ENCODE peak calls at places on chromosomes 11 and 22, in ten cellular contexts. G, R, E, U, N, Z, O, M, F and L are unnamed samples. For H3K4me1, the result is how much of the 10 kb centered on the place peaks cover.

GRCh38 chr11:70731670-70732492 is 333.6 kb downstream of the CTTN start:
- DNase-seq in G (no peak), R (no peak), E (no peak), U (no peak), N (no peak), Z (peak), O (no peak), M (no peak), F (no peak), L (no peak)

GRCh38 chr11:6927030-6927617 is 898 bp downstream of the ZNF215 start:
- DNase-seq in G (no peak), R (peak), E (no peak), U (peak), N (no peak), Z (no peak), O (peak), M (no peak), F (no peak), L (no peak)

GRCh38 chr22:48332438-48333322 is 1495.0 kb downstream of the BRD1 start:
- DNase-seq in G (no peak), R (no peak), E (no peak), U (no peak), N (no peak), Z (peak), O (no peak), M (no peak), F (no peak), L (no peak)

GRCh38 chr11:12995211-12995610 is 13.9 kb upstream of the RASSF10 start:
- DNase-seq in G (no peak), R (no peak), E (no peak), U (no peak), N (no peak), Z (no peak), O (no peak), M (peak), F (peak), L (no peak)

GRCh38 chr22:24982301-24983056 is 30.0 kb downstream of the KIAA1671 start:
- DNase-seq in G (no peak), R (no peak), E (no peak), U (no peak), N (no peak), Z (no peak), O (no peak), M (no peak), F (no peak), L (no peak)

GRCh38 chr22:48182896-48183805 is 1420.7 kb downstream of the TBC1D22A start:
- DNase-seq in G (no peak), R (no peak), E (no peak), U (no peak), N (no peak), Z (no peak), O (no peak), M (no peak), F (no peak), L (no peak)

GRCh38 chr11:126809514-126810289 is 190.9 kb downstream of the KIRREL3 start:
- DNase-seq in G (no peak), R (no peak), E (peak), U (no peak), N (no peak), Z (no peak), O (no peak), M (no peak), F (no peak), L (no peak)

GRCh38 chr11:102794382-102794781 is 3.6 kb downstream of the MMP1 start:
- DNase-seq in G (no peak), R (peak), E (peak), U (no peak), N (no peak), Z (no peak), O (peak), M (no peak), F (no peak), L (peak)

GRCh38 chr22:43128928-43129424 is 14.2 kb downstream of the MCAT start:
- DNase-seq in G (no peak), R (peak), E (no peak), U (peak), N (peak), Z (no peak), O (peak), M (no peak), F (no peak), L (peak)

GRCh38 chr11:115083129-115083823 is 404.9 kb downstream of the NXPE2 start:
- DNase-seq in G (no peak), R (no peak), E (no peak), U (no peak), N (no peak), Z (no peak), O (no peak), M (no peak), F (no peak), L (no peak)

GRCh38 chr11:125207866-125208425 is 43.4 kb downstream of the PKNOX2 start:
- DNase-seq in G (no peak), R (no peak), E (peak), U (no peak), N (no peak), Z (no peak), O (no peak), M (no peak), F (no peak), L (no peak)

GRCh38 chr11:45745065-45745811 is 59.7 kb upstream of the SLC35C1 start:
- DNase-seq in G (peak), R (no peak), E (no peak), U (peak), N (no peak), Z (peak), O (peak), M (peak), F (peak), L (no peak)

GRCh38 chr11:126317681-126318641 is 14.1 kb downstream of the DCPS start:
- DNase-seq in G (peak), R (peak), E (peak), U (peak), N (peak), Z (peak), O (no peak), M (peak), F (peak), L (peak)

GRCh38 chr11:18392434-18393321 is 1.7 kb upstream of the LDHA start:
- DNase-seq in G (no peak), R (peak), E (no peak), U (no peak), N (no peak), Z (no peak), O (peak), M (no peak), F (no peak), L (no peak)

GRCh38 chr11:36273110-36273509 is 16.1 kb downstream of the COMMD9 start:
- DNase-seq in G (no peak), R (no peak), E (no peak), U (no peak), N (no peak), Z (no peak), O (no peak), M (no peak), F (no peak), L (no peak)

GRCh38 chr22:16954060-16954403 is 54.0 kb downstream of the GAB4 start:
- DNase-seq in G (no peak), R (peak), E (no peak), U (no peak), N (no peak), Z (no peak), O (no peak), M (no peak), F (no peak), L (no peak)

GRCh38 chr22:39778055-39778454 is 115.5 kb downstream of the ENTHD1 start:
- DNase-seq in G (no peak), R (no peak), E (no peak), U (no peak), N (no peak), Z (no peak), O (no peak), M (no peak), F (no peak), L (no peak)

GRCh38 chr22:37243402-37244113 is 511 bp downstream of the RAC2 start:
- DNase-seq in G (no peak), R (no peak), E (no peak), U (no peak), N (no peak), Z (no peak), O (no peak), M (no peak), F (no peak), L (no peak)

GRCh38 chr22:46896166-46896565 is 133.7 kb downstream of the TBC1D22A start:
- DNase-seq in G (no peak), R (no peak), E (no peak), U (no peak), N (no peak), Z (no peak), O (no peak), M (no peak), F (no peak), L (no peak)

GRCh38 chr11:90204832-90205646 is 17.8 kb downstream of the CHORDC1 start:
- DNase-seq in G (no peak), R (peak), E (peak), U (peak), N (peak), Z (no peak), O (peak), M (no peak), F (no peak), L (peak)

GRCh38 chr11:67441731-67442401 is 1.4 kb downstream of the CORO1B start:
- DNase-seq in G (no peak), R (no peak), E (no peak), U (no peak), N (no peak), Z (no peak), O (no peak), M (no peak), F (no peak), L (no peak)

GRCh38 chr11:95682552-95682951 is 107.0 kb downstream of the FAM76B start:
- DNase-seq in G (no peak), R (no peak), E (peak), U (no peak), N (no peak), Z (no peak), O (no peak), M (no peak), F (peak), L (no peak)

GRCh38 chr11:126163074-126163700 is 48.3 kb downstream of the RPUSD4 start:
- DNase-seq in G (no peak), R (no peak), E (peak), U (no peak), N (no peak), Z (no peak), O (no peak), M (no peak), F (no peak), L (peak)

GRCh38 chr22:38477515-38477914 is 9.6 kb downstream of the KDELR3 start:
- DNase-seq in G (no peak), R (no peak), E (no peak), U (no peak), N (no peak), Z (no peak), O (no peak), M (no peak), F (no peak), L (no peak)

GRCh38 chr11:6397156-6397555 is 6.9 kb downstream of the SMPD1 start:
- DNase-seq in G (no peak), R (no peak), E (no peak), U (no peak), N (no peak), Z (no peak), O (no peak), M (no peak), F (no peak), L (no peak)

GRCh38 chr22:21896951-21897513 is 29.6 kb upstream of the MAPK1 start:
- DNase-seq in G (no peak), R (no peak), E (no peak), U (no peak), N (no peak), Z (peak), O (no peak), M (no peak), F (no peak), L (no peak)

GRCh38 chr11:9831122-9831521 is 167.2 kb downstream of the SWAP70 start:
- DNase-seq in G (no peak), R (no peak), E (no peak), U (no peak), N (no peak), Z (no peak), O (peak), M (no peak), F (no peak), L (no peak)

GRCh38 chr11:21564813-21565212 is 628.1 kb upstream of the ANO5 start:
- DNase-seq in G (no peak), R (no peak), E (no peak), U (no peak), N (no peak), Z (no peak), O (no peak), M (no peak), F (no peak), L (peak)

GRCh38 chr11:68003846-68004550 is at the start of gene UNC93B1:
- DNase-seq in G (peak), R (peak), E (peak), U (peak), N (peak), Z (peak), O (peak), M (peak), F (peak), L (peak)

GRCh38 chr11:47394322-47395224 is 13.8 kb upstream of the SLC39A13 start:
- DNase-seq in G (peak), R (peak), E (peak), U (peak), N (no peak), Z (peak), O (no peak), M (peak), F (peak), L (no peak)

GRCh38 chr11:17599460-17599925 is 52.4 kb downstream of the OTOG start:
- DNase-seq in G (no peak), R (no peak), E (no peak), U (no peak), N (no peak), Z (no peak), O (no peak), M (no peak), F (no peak), L (peak)

GRCh38 chr11:67484847-67485311 is 2.1 kb downstream of the AIP start:
- DNase-seq in G (no peak), R (no peak), E (no peak), U (no peak), N (no peak), Z (no peak), O (no peak), M (no peak), F (no peak), L (no peak)

GRCh38 chr11:60767388-60767811 is 10.7 kb downstream of the MS4A15 start:
- DNase-seq in G (no peak), R (no peak), E (no peak), U (no peak), N (no peak), Z (no peak), O (peak), M (no peak), F (no peak), L (no peak)

GRCh38 chr11:111428113-111428876 is 49.2 kb upstream of the POU2AF1 start:
- DNase-seq in G (no peak), R (no peak), E (no peak), U (no peak), N (no peak), Z (no peak), O (no peak), M (no peak), F (no peak), L (no peak)
- H3K4me3 ChIP-seq in G (no peak), R (no peak), E (no peak), U (no peak), N (no peak), Z (no peak), O (no peak), M (no peak), F (no peak), L (no peak)

DNA sequence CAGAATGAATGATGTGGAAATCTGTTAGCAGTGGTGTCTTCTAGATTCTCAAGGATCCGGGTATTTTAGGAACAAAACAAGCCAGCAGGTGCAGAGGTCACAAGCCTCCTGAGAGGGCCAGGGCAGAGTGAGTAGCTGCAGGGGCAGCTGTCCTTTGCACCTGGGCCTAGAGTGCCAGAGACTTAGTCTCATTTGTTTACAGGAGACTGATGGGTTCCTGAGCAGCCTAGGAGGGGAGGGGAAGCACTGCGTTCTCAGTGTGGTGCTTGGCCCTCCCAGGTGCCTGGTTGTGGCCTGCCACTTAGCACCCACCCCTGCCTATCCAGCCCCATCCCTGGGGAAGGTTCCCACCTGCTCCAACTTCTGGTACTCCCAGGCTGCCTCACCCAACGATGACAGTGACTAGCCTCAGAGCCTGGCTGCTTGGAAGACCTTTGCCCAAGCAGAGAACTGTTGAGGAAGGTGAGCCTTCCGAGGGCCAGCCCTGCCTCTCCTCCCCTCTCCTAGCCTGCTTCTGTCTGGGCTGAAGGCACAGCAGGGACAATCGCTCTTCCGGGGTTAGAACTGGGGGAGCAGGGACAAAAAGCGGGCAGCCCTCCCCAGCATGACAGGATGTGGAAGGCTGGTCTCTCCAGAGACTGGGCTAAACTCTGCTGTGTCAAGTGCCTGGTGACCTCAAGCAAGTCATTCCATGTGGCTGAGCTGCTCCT is 10.1 kb downstream of the KCNQ1OT1 start:
- DNase-seq in G (no peak), R (peak), E (no peak), U (no peak), N (peak), Z (peak), O (no peak), M (peak), F (no peak), L (no peak)
- H3K4me1 ChIP-seq in G (half or more), R (under half), E (under half), U (under half), N (half or more), Z (under half), O (half or more), M (under half), F (under half), L (half or more)

DNA sequence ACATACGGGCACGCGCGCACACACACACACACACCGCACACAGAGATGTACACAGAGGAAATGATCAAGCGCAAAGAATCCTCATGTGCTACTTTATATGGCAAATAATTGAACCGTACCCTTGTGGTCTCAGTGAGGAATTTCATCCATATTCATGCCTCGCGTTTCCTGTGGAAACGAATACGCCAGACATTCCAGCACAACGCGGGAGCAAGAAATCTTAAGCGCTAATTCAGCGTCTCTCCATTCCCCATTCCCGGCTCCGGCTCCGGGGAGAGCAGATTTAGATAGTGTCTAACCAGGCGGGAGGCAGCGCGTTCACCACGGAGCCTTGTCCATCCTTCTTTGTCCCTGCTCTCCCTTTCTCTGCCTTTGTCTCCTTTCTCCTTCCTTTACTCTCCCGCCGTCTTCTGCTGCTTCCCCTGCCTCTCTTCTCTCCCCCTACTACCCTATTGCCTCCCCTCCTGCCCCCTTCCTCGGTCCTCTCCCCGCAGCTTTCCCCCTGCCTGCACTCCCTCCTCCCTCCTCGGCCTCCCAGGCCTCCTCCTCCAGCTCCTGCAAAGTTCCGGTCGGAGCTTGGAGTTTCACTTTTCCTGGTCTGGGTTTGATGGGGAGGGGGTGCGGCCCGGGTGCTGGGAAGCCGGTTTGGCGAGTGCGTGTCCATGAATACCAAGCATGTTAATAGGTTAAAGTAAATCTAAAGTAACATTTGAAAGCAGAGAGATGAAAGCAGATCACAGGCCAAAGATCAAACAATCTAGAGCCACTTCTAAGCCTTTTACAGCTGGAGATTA is 579.3 kb downstream of the BUD13 start:
- DNase-seq in G (no peak), R (no peak), E (peak), U (peak), N (peak), Z (no peak), O (peak), M (no peak), F (peak), L (peak)
- TF ChIP-seq CTCF in G (peak), R (no peak), E (peak), U (no peak), N (peak), Z (no peak), O (no peak), M (no peak), F (no peak), L (no peak)

GRCh38 chr11:74684661-74685060 is 46.6 kb downstream of the CHRDL2 start:
- DNase-seq in G (no peak), R (no peak), E (no peak), U (no peak), N (peak), Z (peak), O (no peak), M (no peak), F (no peak), L (no peak)

GRCh38 chr11:74683941-74684481 is 47.2 kb downstream of the CHRDL2 start:
- DNase-seq in G (no peak), R (no peak), E (peak), U (no peak), N (peak), Z (peak), O (peak), M (no peak), F (no peak), L (no peak)

GRCh38 chr11:74681686-74682651 is 49.3 kb downstream of the CHRDL2 start:
- DNase-seq in G (peak), R (no peak), E (peak), U (no peak), N (peak), Z (peak), O (no peak), M (peak), F (peak), L (no peak)

GRCh38 chr11:74682731-74683278 is 48.4 kb downstream of the CHRDL2 start:
- DNase-seq in G (no peak), R (no peak), E (no peak), U (no peak), N (peak), Z (no peak), O (peak), M (peak), F (no peak), L (no peak)

DNA sequence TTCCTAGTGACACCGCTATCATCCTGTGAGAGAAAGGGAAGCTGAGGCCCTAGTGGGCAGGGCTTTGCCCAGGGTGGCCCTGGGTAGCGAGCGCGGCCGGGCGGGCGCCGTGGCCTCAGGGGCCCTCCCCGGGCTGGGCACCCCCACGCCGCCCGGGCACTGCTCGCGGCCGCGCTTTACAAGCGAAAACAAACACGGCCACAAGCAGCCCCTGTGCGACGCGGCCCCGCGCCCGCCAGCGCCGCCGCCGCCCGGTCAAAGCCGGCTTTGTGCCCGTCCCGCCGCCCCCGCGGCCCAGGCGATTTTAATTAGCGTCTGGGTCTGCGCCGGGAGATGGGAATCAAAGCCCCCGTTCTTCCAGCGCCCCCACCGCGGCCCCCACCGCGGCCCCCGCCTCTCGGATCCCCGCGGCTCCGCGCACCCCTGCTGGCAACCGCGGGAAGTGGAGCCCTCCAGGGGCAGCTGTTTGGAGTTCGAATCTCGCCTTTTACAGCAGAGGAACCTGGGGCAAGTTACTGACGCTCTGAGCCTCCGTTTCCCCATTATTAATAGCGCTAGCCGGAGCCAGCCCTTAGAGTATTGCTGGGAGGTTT is 47.9 kb downstream of the CHRDL2 start:
- DNase-seq in G (peak), R (no peak), E (no peak), U (peak), N (peak), Z (peak), O (peak), M (peak), F (no peak), L (peak)
- H3K4me3 ChIP-seq in G (peak), R (no peak), E (no peak), U (no peak), N (no peak), Z (peak), O (peak), M (peak), F (no peak), L (no peak)

GRCh38 chr11:119509277-119509841 is 86.4 kb upstream of the THY1 start:
- DNase-seq in G (no peak), R (no peak), E (peak), U (no peak), N (no peak), Z (no peak), O (no peak), M (no peak), F (no peak), L (no peak)
- H3K4me1 ChIP-seq in G (under half), R (under half), E (under half), U (under half), N (under half), Z (under half), O (under half), M (under half), F (under half), L (under half)